ENCODE peak calls at places on chromosomes 11 and 22, in ten cellular contexts. S, V, C, F, P, Z, J, Y, T and W are unnamed samples.

GRCh38 chr11:80686889-80687288 is 1246.1 kb upstream of the TENM4 start:
- DNase-seq in Y (no peak), Z (no peak), T (no peak), J (no peak), S (no peak), C (no peak), F (no peak), P (no peak), V (no peak), W (no peak)

GRCh38 chr11:110125632-110126031 is 32.4 kb downstream of the ZC3H12C start:
- DNase-seq in P (peak), F (no peak), V (peak), C (no peak), T (peak), Y (peak), Z (no peak), S (no peak), J (peak), W (peak)

GRCh38 chr11:77039491-77040400 is 5.5 kb downstream of the B3GNT6 start:
- DNase-seq in S (no peak), C (peak), T (peak), F (no peak), J (no peak), Y (peak), Z (peak), P (no peak), V (peak), W (peak)

GRCh38 chr11:4181780-4182721 is 87.5 kb downstream of the RRM1 start:
- DNase-seq in Y (peak), C (peak), F (peak), J (peak), P (peak), V (peak), T (peak), Z (peak), S (peak), W (peak)

GRCh38 chr11:10683429-10683828 is 10.1 kb downstream of the IRAG1 start:
- DNase-seq in Z (no peak), Y (no peak), F (no peak), S (no peak), T (no peak), P (no peak), J (no peak), V (no peak), C (no peak), W (no peak)

GRCh38 chr11:16261836-16262644 is 94.3 kb downstream of the SOX6 start:
- DNase-seq in Y (no peak), Z (no peak), C (no peak), T (no peak), S (peak), F (no peak), P (no peak), J (no peak), V (no peak), W (no peak)

GRCh38 chr11:44025727-44026126 is 22.1 kb upstream of the ACCSL start:
- DNase-seq in P (no peak), F (no peak), T (no peak), Y (no peak), J (no peak), V (no peak), Z (no peak), S (no peak), C (no peak), W (no peak)

GRCh38 chr11:125166903-125167291 is 2.3 kb downstream of the PKNOX2 start:
- DNase-seq in S (no peak), Y (no peak), C (no peak), P (no peak), T (no peak), J (no peak), F (no peak), Z (no peak), V (no peak), W (no peak)

GRCh38 chr11:129267716-129268115 is 75.6 kb upstream of the ARHGAP32 start:
- DNase-seq in C (no peak), P (no peak), V (no peak), S (no peak), J (no peak), Y (no peak), Z (no peak), T (no peak), F (no peak), W (no peak)

GRCh38 chr11:64089493-64089892 is 53.8 kb downstream of the FLRT1 start:
- DNase-seq in Z (no peak), Y (no peak), F (no peak), S (no peak), P (no peak), T (no peak), V (no peak), J (no peak), C (no peak), W (no peak)

GRCh38 chr22:19510919-19511341 is 13.3 kb downstream of the CLDN5 start:
- DNase-seq in F (no peak), Y (no peak), J (no peak), T (no peak), Z (no peak), V (no peak), C (no peak), S (no peak), P (no peak), W (no peak)

GRCh38 chr11:93738647-93739081 is 2.6 kb downstream of the TAF1D start:
- DNase-seq in T (peak), C (no peak), V (no peak), Y (no peak), F (no peak), J (no peak), Z (no peak), P (no peak), S (no peak), W (no peak)

GRCh38 chr11:130786987-130787688 is 129.1 kb downstream of the SNX19 start:
- DNase-seq in Y (peak), F (no peak), S (peak), C (no peak), Z (no peak), J (peak), V (peak), T (peak), P (no peak), W (no peak)

GRCh38 chr22:47628477-47629272 is 866.2 kb downstream of the TBC1D22A start:
- DNase-seq in P (no peak), C (no peak), V (no peak), F (no peak), Z (no peak), Y (no peak), J (no peak), T (no peak), S (no peak), W (no peak)

GRCh38 chr11:35330924-35331323 is 88.4 kb downstream of the SLC1A2 start:
- DNase-seq in Z (no peak), C (no peak), F (no peak), P (no peak), S (no peak), T (no peak), V (no peak), J (no peak), Y (no peak), W (no peak)

GRCh38 chr11:133964946-133965632 is 8.3 kb upstream of the IGSF9B start:
- DNase-seq in S (peak), P (no peak), Z (no peak), Y (peak), V (no peak), T (peak), F (no peak), C (no peak), J (peak), W (peak)

GRCh38 chr11:74849525-74850391 is 99.1 kb downstream of the XRRA1 start:
- DNase-seq in P (no peak), Y (peak), S (no peak), C (no peak), Z (no peak), J (no peak), V (peak), T (peak), F (no peak), W (peak)

GRCh38 chr22:39176673-39177455 is 24.4 kb upstream of the CBX7 start:
- DNase-seq in F (no peak), S (no peak), T (peak), C (no peak), Y (peak), Z (no peak), P (no peak), J (no peak), V (no peak), W (no peak)

GRCh38 chr11:120431633-120432032 is 79.9 kb upstream of the GRIK4 start:
- DNase-seq in C (no peak), S (no peak), J (peak), T (peak), P (peak), V (peak), F (no peak), Z (no peak), Y (peak), W (peak)

GRCh38 chr22:19885841-19886592 is 31.3 kb upstream of the GNB1L start:
- DNase-seq in Y (no peak), T (no peak), C (no peak), V (peak), S (no peak), F (no peak), J (no peak), P (no peak), Z (no peak), W (no peak)

GRCh38 chr11:20060180-20060579 is 100.1 kb downstream of the DBX1 start:
- DNase-seq in T (no peak), Y (no peak), Z (no peak), C (no peak), V (no peak), P (no peak), F (no peak), J (no peak), S (no peak), W (no peak)

GRCh38 chr11:83472328-83472727 is 186.2 kb upstream of the CCDC90B start:
- DNase-seq in Y (no peak), F (no peak), Z (no peak), T (no peak), P (no peak), V (no peak), S (no peak), J (no peak), C (no peak), W (no peak)

GRCh38 chr11:124752471-124753100 is 531 bp upstream of the VSIG2 start:
- DNase-seq in Z (no peak), Y (no peak), C (no peak), S (no peak), P (no peak), J (no peak), V (no peak), T (no peak), F (no peak), W (peak)